ENCODE peak calls at places on chromosomes 13 and 19, in seven cellular contexts. One of them, this sample, is unnamed.

GRCh38 chr13:79621449-79621848 is 140.5 kb downstream of the NDFIP2 start:
- DNase-seq in mucosa of gallbladder: no peak
- DNase-seq in HT1080: no peak
- DNase-seq in mesothelial cell of epicardium: no peak
- DNase-seq in GM23248: no peak
- DNase-seq in ELR: no peak
- DNase-seq in NCI-H446: no peak
- DNase-seq in this sample: no peak

GRCh38 chr13:110250258-110250891 is 56.6 kb downstream of the COL4A1 start:
- DNase-seq in mucosa of gallbladder: no peak
- DNase-seq in GM23248: peak; percentile 89
- DNase-seq in NCI-H446: no peak
- DNase-seq in ELR: peak; percentile 87
- DNase-seq in mesothelial cell of epicardium: peak; percentile 35
- DNase-seq in HT1080: peak; percentile 70
- DNase-seq in this sample: no peak

GRCh38 chr19:14432817-14433453 is at the start of gene PKN1:
- DNase-seq in ELR: peak; percentile 63
- DNase-seq in GM23248: peak; percentile 75
- DNase-seq in mesothelial cell of epicardium: peak; percentile 52
- DNase-seq in NCI-H446: no peak
- DNase-seq in mucosa of gallbladder: no peak
- DNase-seq in HT1080: no peak
- DNase-seq in this sample: peak; percentile 83

GRCh38 chr13:52599853-52600603 is 42.2 kb upstream of the HNRNPA1L2 start:
- DNase-seq in mesothelial cell of epicardium: peak; percentile 68
- DNase-seq in NCI-H446: no peak
- DNase-seq in mucosa of gallbladder: no peak
- DNase-seq in HT1080: peak; percentile 34
- DNase-seq in GM23248: peak; percentile 67
- DNase-seq in ELR: peak; percentile 59
- DNase-seq in this sample: no peak

GRCh38 chr19:1089126-1089771 is 5.9 kb downstream of the POLR2E start:
- DNase-seq in mesothelial cell of epicardium: no peak
- DNase-seq in NCI-H446: no peak
- DNase-seq in HT1080: no peak
- DNase-seq in GM23248: no peak
- DNase-seq in ELR: no peak
- DNase-seq in mucosa of gallbladder: no peak
- DNase-seq in this sample: no peak

GRCh38 chr19:4803736-4804695 is 12.5 kb downstream of the FEM1A start:
- DNase-seq in mesothelial cell of epicardium: peak; percentile 75
- DNase-seq in mucosa of gallbladder: no peak
- DNase-seq in HT1080: peak; percentile 21
- DNase-seq in GM23248: peak; percentile 62
- DNase-seq in NCI-H446: peak; percentile 70
- DNase-seq in ELR: peak; percentile 77
- DNase-seq in this sample: peak; percentile 87

GRCh38 chr19:18850560-18851375 is 19.0 kb downstream of the UPF1 start:
- DNase-seq in mucosa of gallbladder: no peak
- DNase-seq in GM23248: no peak
- DNase-seq in mesothelial cell of epicardium: no peak
- DNase-seq in HT1080: no peak
- DNase-seq in NCI-H446: no peak
- DNase-seq in ELR: no peak
- DNase-seq in this sample: no peak

GRCh38 chr13:74278901-74279300 is 144.7 kb upstream of the KLF12 start:
- DNase-seq in HT1080: no peak
- DNase-seq in mesothelial cell of epicardium: no peak
- DNase-seq in NCI-H446: no peak
- DNase-seq in mucosa of gallbladder: no peak
- DNase-seq in GM23248: no peak
- DNase-seq in ELR: no peak
- DNase-seq in this sample: no peak

GRCh38 chr19:39514840-39515550 is at the start of gene SELENOV:
- DNase-seq in ELR: no peak
- DNase-seq in NCI-H446: no peak
- DNase-seq in mucosa of gallbladder: no peak
- DNase-seq in mesothelial cell of epicardium: no peak
- DNase-seq in HT1080: no peak
- DNase-seq in GM23248: no peak
- DNase-seq in this sample: no peak

GRCh38 chr19:14497347-14497921 is 1.5 kb upstream of the GIPC1 start:
- DNase-seq in mesothelial cell of epicardium: no peak
- DNase-seq in ELR: no peak
- DNase-seq in HT1080: no peak
- DNase-seq in NCI-H446: no peak
- DNase-seq in mucosa of gallbladder: peak; percentile 65
- DNase-seq in GM23248: peak; percentile 53
- DNase-seq in this sample: no peak

GRCh38 chr19:7681336-7682174 is 922 bp downstream of the TRAPPC5 start:
- DNase-seq in mesothelial cell of epicardium: peak; percentile 63
- DNase-seq in HT1080: peak; percentile 19
- DNase-seq in ELR: peak; percentile 85
- DNase-seq in mucosa of gallbladder: peak; percentile 82
- DNase-seq in GM23248: peak; percentile 95
- DNase-seq in NCI-H446: no peak
- DNase-seq in this sample: peak; percentile 87

GRCh38 chr13:89287381-89287780 is 1616.2 kb downstream of the SLITRK5 start:
- DNase-seq in ELR: no peak
- DNase-seq in mesothelial cell of epicardium: no peak
- DNase-seq in NCI-H446: no peak
- DNase-seq in HT1080: no peak
- DNase-seq in GM23248: no peak
- DNase-seq in mucosa of gallbladder: no peak
- DNase-seq in this sample: no peak